ENCODE peak calls at places on chromosomes 6 and 20, in eight cellular contexts. One of them, this sample, is unnamed.

GRCh38 chr6:25485820-25486559 is 166.0 kb upstream of the SCGN start:
- DNase-seq in DND-41: no peak
- DNase-seq in HCT116: no peak
- DNase-seq in PC-3: no peak
- DNase-seq in fibroblast of lung: no peak
- DNase-seq in GM23248: peak
- DNase-seq in Karpas-422: no peak
- DNase-seq in mesendoderm: peak
- DNase-seq in this sample: no peak

GRCh38 chr20:38143646-38144554 is 21.2 kb downstream of the TGM2 start:
- DNase-seq in DND-41: no peak
- DNase-seq in HCT116: no peak
- DNase-seq in PC-3: peak
- DNase-seq in fibroblast of lung: peak
- DNase-seq in GM23248: peak
- DNase-seq in Karpas-422: no peak
- DNase-seq in mesendoderm: no peak
- DNase-seq in this sample: peak

GRCh38 chr6:88513920-88514319 is 347.8 kb upstream of the CNR1 start:
- DNase-seq in DND-41: no peak
- DNase-seq in HCT116: no peak
- DNase-seq in PC-3: no peak
- DNase-seq in fibroblast of lung: no peak
- DNase-seq in GM23248: peak
- DNase-seq in Karpas-422: peak
- DNase-seq in mesendoderm: no peak
- DNase-seq in this sample: no peak

GRCh38 chr6:20417819-20418218 is 16.1 kb downstream of the E2F3 start:
- DNase-seq in DND-41: no peak
- DNase-seq in HCT116: no peak
- DNase-seq in PC-3: no peak
- DNase-seq in fibroblast of lung: no peak
- DNase-seq in GM23248: no peak
- DNase-seq in Karpas-422: no peak
- DNase-seq in mesendoderm: peak
- DNase-seq in this sample: no peak

GRCh38 chr6:169724554-169725269 is 412 bp upstream of the PHF10 start:
- DNase-seq in DND-41: peak
- DNase-seq in HCT116: no peak
- DNase-seq in PC-3: peak
- DNase-seq in fibroblast of lung: peak
- DNase-seq in GM23248: peak
- DNase-seq in Karpas-422: peak
- DNase-seq in mesendoderm: peak
- DNase-seq in this sample: peak

GRCh38 chr6:135209803-135210202 is 28.7 kb downstream of the MYB start:
- DNase-seq in DND-41: no peak
- DNase-seq in HCT116: no peak
- DNase-seq in PC-3: no peak
- DNase-seq in fibroblast of lung: peak
- DNase-seq in GM23248: no peak
- DNase-seq in Karpas-422: no peak
- DNase-seq in mesendoderm: no peak
- DNase-seq in this sample: no peak

GRCh38 chr6:20790032-20790791 is 256.0 kb downstream of the CDKAL1 start:
- DNase-seq in DND-41: no peak
- DNase-seq in HCT116: no peak
- DNase-seq in PC-3: no peak
- DNase-seq in fibroblast of lung: peak
- DNase-seq in GM23248: no peak
- DNase-seq in Karpas-422: no peak
- DNase-seq in mesendoderm: no peak
- DNase-seq in this sample: no peak

GRCh38 chr20:57272883-57273282 is 6.4 kb upstream of the BMP7 start:
- DNase-seq in DND-41: no peak
- DNase-seq in HCT116: no peak
- DNase-seq in PC-3: no peak
- DNase-seq in fibroblast of lung: no peak
- DNase-seq in GM23248: no peak
- DNase-seq in Karpas-422: peak
- DNase-seq in mesendoderm: peak
- DNase-seq in this sample: no peak

GRCh38 chr6:20791932-20792331 is 257.7 kb downstream of the CDKAL1 start:
- DNase-seq in DND-41: no peak
- DNase-seq in HCT116: no peak
- DNase-seq in PC-3: no peak
- DNase-seq in fibroblast of lung: no peak
- DNase-seq in GM23248: no peak
- DNase-seq in Karpas-422: no peak
- DNase-seq in mesendoderm: no peak
- DNase-seq in this sample: no peak

GRCh38 chr20:10536531-10536930 is 101.4 kb downstream of the SLX4IP start:
- DNase-seq in DND-41: peak
- DNase-seq in HCT116: no peak
- DNase-seq in PC-3: peak
- DNase-seq in fibroblast of lung: peak
- DNase-seq in GM23248: no peak
- DNase-seq in Karpas-422: no peak
- DNase-seq in mesendoderm: peak
- DNase-seq in this sample: no peak

GRCh38 chr6:15401120-15401519 is 155.3 kb downstream of the JARID2 start:
- DNase-seq in DND-41: no peak
- DNase-seq in HCT116: no peak
- DNase-seq in PC-3: no peak
- DNase-seq in fibroblast of lung: no peak
- DNase-seq in GM23248: no peak
- DNase-seq in Karpas-422: no peak
- DNase-seq in mesendoderm: no peak
- DNase-seq in this sample: no peak
- H3K27ac ChIP-seq in DND-41: no peak
- H3K27ac ChIP-seq in HCT116: no peak
- H3K27ac ChIP-seq in PC-3: no peak
- H3K27ac ChIP-seq in fibroblast of lung: no peak
- H3K27ac ChIP-seq in GM23248: peak
- H3K27ac ChIP-seq in Karpas-422: no peak
- H3K27ac ChIP-seq in mesendoderm: no peak
- H3K27ac ChIP-seq in this sample: no peak

GRCh38 chr6:32615885-32616532 is 21.2 kb upstream of the HLA-DQA1 start:
- DNase-seq in DND-41: no peak
- DNase-seq in HCT116: no peak
- DNase-seq in PC-3: no peak
- DNase-seq in fibroblast of lung: no peak
- DNase-seq in GM23248: no peak
- DNase-seq in Karpas-422: no peak
- DNase-seq in mesendoderm: no peak
- DNase-seq in this sample: no peak
- H3K9ac ChIP-seq in DND-41: no peak
- H3K9ac ChIP-seq in HCT116: no peak
- H3K9ac ChIP-seq in PC-3: no peak
- H3K9ac ChIP-seq in fibroblast of lung: no peak
- H3K9ac ChIP-seq in GM23248: no peak
- H3K9ac ChIP-seq in Karpas-422: no peak
- H3K9ac ChIP-seq in mesendoderm: no peak
- H3K9ac ChIP-seq in this sample: no peak

DNA sequence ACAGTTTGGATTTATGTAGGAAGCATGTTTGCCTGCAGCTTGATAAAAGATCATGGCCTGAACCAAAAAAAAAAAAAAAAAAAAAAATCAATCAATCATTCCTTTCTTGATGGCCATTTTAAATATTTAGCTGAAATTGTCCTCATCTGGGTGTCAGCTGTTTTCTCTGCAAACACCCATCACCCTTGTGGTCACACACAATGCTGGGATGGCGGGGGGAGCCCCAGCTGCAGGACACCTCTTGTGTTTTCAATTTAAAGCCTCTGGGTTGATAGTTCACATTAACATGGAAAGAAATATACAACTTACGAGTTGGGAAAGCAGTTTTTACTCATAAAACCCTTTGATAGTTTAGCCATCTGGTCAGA is 160.4 kb downstream of the ZFP64 start:
- DNase-seq in DND-41: no peak
- DNase-seq in HCT116: no peak
- DNase-seq in PC-3: no peak
- DNase-seq in fibroblast of lung: peak
- DNase-seq in GM23248: no peak
- DNase-seq in Karpas-422: no peak
- DNase-seq in mesendoderm: no peak
- DNase-seq in this sample: no peak
- H3K4me3 ChIP-seq in DND-41: no peak
- H3K4me3 ChIP-seq in HCT116: no peak
- H3K4me3 ChIP-seq in PC-3: no peak
- H3K4me3 ChIP-seq in fibroblast of lung: no peak
- H3K4me3 ChIP-seq in GM23248: no peak
- H3K4me3 ChIP-seq in Karpas-422: no peak
- H3K4me3 ChIP-seq in mesendoderm: no peak
- H3K4me3 ChIP-seq in this sample: no peak

DNA sequence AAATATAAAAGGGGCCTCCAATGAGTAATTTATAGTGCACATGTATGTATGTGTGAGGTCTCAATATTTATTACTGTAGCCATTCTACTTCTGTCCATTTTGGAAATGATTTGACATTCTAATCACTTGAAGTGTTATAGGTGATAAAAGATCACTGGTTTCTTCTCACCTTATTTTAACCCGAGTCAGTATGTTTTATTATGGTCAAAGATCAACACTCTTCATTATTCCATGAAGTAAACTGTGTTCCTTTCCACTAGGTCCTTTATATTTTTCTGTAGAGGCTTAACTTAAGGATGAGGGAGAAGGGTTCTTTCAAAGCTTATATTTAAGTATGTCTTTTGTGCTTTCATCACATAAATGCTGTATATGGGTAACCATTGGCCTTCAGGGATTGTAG is 47.2 kb downstream of the FAM83B start:
- DNase-seq in DND-41: no peak
- DNase-seq in HCT116: no peak
- DNase-seq in PC-3: no peak
- DNase-seq in fibroblast of lung: no peak
- DNase-seq in GM23248: no peak
- DNase-seq in Karpas-422: no peak
- DNase-seq in mesendoderm: no peak
- DNase-seq in this sample: no peak
- H3K27ac ChIP-seq in DND-41: no peak
- H3K27ac ChIP-seq in HCT116: no peak
- H3K27ac ChIP-seq in PC-3: peak
- H3K27ac ChIP-seq in fibroblast of lung: no peak
- H3K27ac ChIP-seq in GM23248: no peak
- H3K27ac ChIP-seq in Karpas-422: no peak
- H3K27ac ChIP-seq in mesendoderm: no peak
- H3K27ac ChIP-seq in this sample: no peak